ENCODE peak calls at places on chromosome 10, in seven cellular contexts. One of them, this sample, is unnamed.
A peak's percentile ranks its signal among the peaks of the same experiment; 100 is the strongest.

GRCh38 chr10:61225939-61226338 is 227.2 kb downstream of the TMEM26 start:
- DNase-seq in AG10803: no peak
- DNase-seq in neural progenitor cell: no peak
- DNase-seq in AG04450: no peak
- DNase-seq in epithelial cell of esophagus: no peak
- DNase-seq in cardiac fibroblast: no peak
- DNase-seq in AG04449: no peak
- DNase-seq in this sample: no peak

GRCh38 chr10:114245128-114245791 is 6.2 kb downstream of the VWA2 start:
- DNase-seq in cardiac fibroblast: no peak
- DNase-seq in AG04450: no peak
- DNase-seq in AG04449: no peak
- DNase-seq in neural progenitor cell: no peak
- DNase-seq in AG10803: no peak
- DNase-seq in epithelial cell of esophagus: peak; percentile 98
- DNase-seq in this sample: no peak

GRCh38 chr10:95450188-95450587 is 111.0 kb downstream of the SORBS1 start:
- DNase-seq in AG04450: no peak
- DNase-seq in epithelial cell of esophagus: no peak
- DNase-seq in cardiac fibroblast: no peak
- DNase-seq in AG04449: no peak
- DNase-seq in neural progenitor cell: no peak
- DNase-seq in AG10803: no peak
- DNase-seq in this sample: no peak

GRCh38 chr10:31645786-31646185 is 282.8 kb downstream of the ARHGAP12 start:
- DNase-seq in epithelial cell of esophagus: peak; percentile 35
- DNase-seq in AG10803: no peak
- DNase-seq in AG04450: no peak
- DNase-seq in neural progenitor cell: no peak
- DNase-seq in cardiac fibroblast: peak; percentile 68
- DNase-seq in AG04449: no peak
- DNase-seq in this sample: peak; percentile 42

GRCh38 chr10:86953747-86954680 is 3.4 kb downstream of the MMRN2 start:
- DNase-seq in cardiac fibroblast: peak; percentile 51
- DNase-seq in neural progenitor cell: peak; percentile 76
- DNase-seq in epithelial cell of esophagus: no peak
- DNase-seq in AG04450: no peak
- DNase-seq in AG04449: no peak
- DNase-seq in AG10803: peak; percentile 42
- DNase-seq in this sample: peak; percentile 53

GRCh38 chr10:76874151-76874550 is 763.5 kb downstream of the KCNMA1 start:
- DNase-seq in epithelial cell of esophagus: peak; percentile 62
- DNase-seq in neural progenitor cell: no peak
- DNase-seq in AG10803: peak; percentile 60
- DNase-seq in AG04450: no peak
- DNase-seq in AG04449: no peak
- DNase-seq in cardiac fibroblast: peak; percentile 91
- DNase-seq in this sample: peak; percentile 10

GRCh38 chr10:19929466-19930140 is 113.4 kb downstream of the PLXDC2 start:
- DNase-seq in epithelial cell of esophagus: peak; percentile 76
- DNase-seq in AG10803: peak; percentile 53
- DNase-seq in neural progenitor cell: no peak
- DNase-seq in AG04450: peak; percentile 32
- DNase-seq in cardiac fibroblast: peak; percentile 83
- DNase-seq in AG04449: no peak
- DNase-seq in this sample: peak; percentile 87

GRCh38 chr10:108005627-108006026 is 841.1 kb upstream of the SORCS1 start:
- DNase-seq in AG04450: no peak
- DNase-seq in neural progenitor cell: no peak
- DNase-seq in AG10803: no peak
- DNase-seq in cardiac fibroblast: no peak
- DNase-seq in AG04449: no peak
- DNase-seq in epithelial cell of esophagus: peak; percentile 52
- DNase-seq in this sample: no peak

GRCh38 chr10:11878776-11879175 is 55.6 kb downstream of the PROSER2 start:
- DNase-seq in AG04450: no peak
- DNase-seq in epithelial cell of esophagus: no peak
- DNase-seq in AG10803: no peak
- DNase-seq in AG04449: no peak
- DNase-seq in neural progenitor cell: no peak
- DNase-seq in cardiac fibroblast: no peak
- DNase-seq in this sample: no peak

GRCh38 chr10:24209946-24210491 is 1.1 kb downstream of the KIAA1217 start:
- DNase-seq in AG04449: peak; percentile 34
- DNase-seq in AG04450: no peak
- DNase-seq in cardiac fibroblast: peak; percentile 91
- DNase-seq in neural progenitor cell: no peak
- DNase-seq in epithelial cell of esophagus: peak; percentile 90
- DNase-seq in AG10803: peak; percentile 37
- DNase-seq in this sample: peak; percentile 71

GRCh38 chr10:127922675-127923366 is 15.9 kb downstream of the PTPRE start:
- DNase-seq in neural progenitor cell: no peak
- DNase-seq in epithelial cell of esophagus: peak; percentile 87
- DNase-seq in cardiac fibroblast: peak; percentile 88
- DNase-seq in AG04450: no peak
- DNase-seq in AG10803: peak; percentile 88
- DNase-seq in AG04449: no peak
- DNase-seq in this sample: peak; percentile 94

GRCh38 chr10:84825330-84825729 is 496.9 kb downstream of the CCSER2 start:
- DNase-seq in cardiac fibroblast: peak; percentile 34
- DNase-seq in AG04449: peak; percentile 12
- DNase-seq in epithelial cell of esophagus: peak; percentile 54
- DNase-seq in AG10803: peak; percentile 32
- DNase-seq in neural progenitor cell: no peak
- DNase-seq in AG04450: no peak
- DNase-seq in this sample: peak; percentile 88

GRCh38 chr10:21246178-21246577 is 279.3 kb downstream of the SKIDA1 start:
- DNase-seq in neural progenitor cell: no peak
- DNase-seq in AG04449: no peak
- DNase-seq in AG10803: no peak
- DNase-seq in AG04450: no peak
- DNase-seq in epithelial cell of esophagus: no peak
- DNase-seq in cardiac fibroblast: no peak
- DNase-seq in this sample: no peak
- TF ChIP-seq CTCF in neural progenitor cell: no peak
- TF ChIP-seq CTCF in AG04449: no peak
- TF ChIP-seq CTCF in AG10803: no peak
- TF ChIP-seq CTCF in AG04450: no peak
- TF ChIP-seq CTCF in epithelial cell of esophagus: no peak
- TF ChIP-seq CTCF in cardiac fibroblast: no peak
- TF ChIP-seq CTCF in this sample: no peak

GRCh38 chr10:35639021-35639521 is 3.0 kb downstream of the FZD8 start:
- DNase-seq in AG04449: no peak
- DNase-seq in cardiac fibroblast: no peak
- DNase-seq in AG04450: no peak
- DNase-seq in AG10803: no peak
- DNase-seq in epithelial cell of esophagus: no peak
- DNase-seq in neural progenitor cell: peak; percentile 66
- DNase-seq in this sample: no peak
- H3K4me3 ChIP-seq in AG04449: peak overlapping the region; percentile 71
- H3K4me3 ChIP-seq in cardiac fibroblast: no peak overlapping the region
- H3K4me3 ChIP-seq in AG04450: peak overlapping the region; percentile 13
- H3K4me3 ChIP-seq in AG10803: peak overlapping the region; percentile 36
- H3K4me3 ChIP-seq in epithelial cell of esophagus: no peak overlapping the region
- H3K4me3 ChIP-seq in neural progenitor cell: peak overlapping the region; percentile 45
- H3K4me3 ChIP-seq in this sample: peak overlapping the region; percentile 31

DNA sequence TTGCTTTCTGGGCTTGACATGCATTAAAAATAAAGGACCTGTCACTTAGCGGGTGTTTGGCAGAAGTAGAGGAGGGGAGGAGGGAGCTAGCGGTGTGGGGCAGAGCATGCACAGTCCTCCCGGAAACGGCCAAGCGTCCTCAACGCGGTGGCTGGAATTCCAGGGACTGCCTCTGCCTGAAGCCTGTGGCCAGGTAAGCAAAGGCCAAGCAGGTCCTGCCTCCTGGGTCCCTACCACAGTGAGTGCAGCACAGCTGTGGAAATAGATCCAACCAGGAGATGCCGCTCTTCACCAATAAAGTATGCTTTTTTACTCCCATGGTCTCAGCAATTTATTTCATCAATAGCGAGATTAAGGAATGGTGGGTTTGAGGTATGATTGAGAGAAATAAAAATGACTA is 323.4 kb downstream of the WDR37 start:
- DNase-seq in AG04449: no peak
- DNase-seq in AG10803: no peak
- DNase-seq in AG04450: no peak
- DNase-seq in neural progenitor cell: peak; percentile 49
- DNase-seq in cardiac fibroblast: no peak
- DNase-seq in epithelial cell of esophagus: no peak
- DNase-seq in this sample: no peak
- TF ChIP-seq CTCF in AG04449: no peak
- TF ChIP-seq CTCF in AG10803: no peak
- TF ChIP-seq CTCF in AG04450: no peak
- TF ChIP-seq CTCF in neural progenitor cell: peak; percentile 68
- TF ChIP-seq CTCF in cardiac fibroblast: no peak
- TF ChIP-seq CTCF in epithelial cell of esophagus: no peak
- TF ChIP-seq CTCF in this sample: no peak

GRCh38 chr10:120457431-120458172 is 575 bp downstream of the PLPP4 start:
- DNase-seq in cardiac fibroblast: no peak
- DNase-seq in epithelial cell of esophagus: no peak
- DNase-seq in AG10803: no peak
- DNase-seq in AG04450: no peak
- DNase-seq in neural progenitor cell: peak; percentile 32
- DNase-seq in AG04449: no peak
- DNase-seq in this sample: peak; percentile 22
- H3K4me3 ChIP-seq in cardiac fibroblast: peak overlapping the region; percentile 46
- H3K4me3 ChIP-seq in epithelial cell of esophagus: peak overlapping the region; percentile 35
- H3K4me3 ChIP-seq in AG10803: peak overlapping the region; percentile 78
- H3K4me3 ChIP-seq in AG04450: no peak overlapping the region
- H3K4me3 ChIP-seq in neural progenitor cell: peak overlapping the region; percentile 56
- H3K4me3 ChIP-seq in AG04449: peak overlapping the region; percentile 80
- H3K4me3 ChIP-seq in this sample: peak overlapping the region; percentile 81

GRCh38 chr10:44864042-44864436 is 47.1 kb upstream of the TMEM72 start:
- DNase-seq in neural progenitor cell: peak; percentile 74
- DNase-seq in AG10803: peak; percentile 25
- DNase-seq in epithelial cell of esophagus: peak; percentile 33
- DNase-seq in AG04449: no peak
- DNase-seq in cardiac fibroblast: no peak
- DNase-seq in AG04450: no peak
- DNase-seq in this sample: no peak

GRCh38 chr10:44862006-44862751 is 49.0 kb upstream of the TMEM72 start:
- DNase-seq in AG10803: no peak
- DNase-seq in AG04450: no peak
- DNase-seq in AG04449: no peak
- DNase-seq in neural progenitor cell: no peak
- DNase-seq in cardiac fibroblast: no peak
- DNase-seq in epithelial cell of esophagus: no peak
- DNase-seq in this sample: no peak

GRCh38 chr10:44862917-44863316 is 48.2 kb upstream of the TMEM72 start:
- DNase-seq in AG10803: no peak
- DNase-seq in AG04450: no peak
- DNase-seq in neural progenitor cell: no peak
- DNase-seq in epithelial cell of esophagus: no peak
- DNase-seq in AG04449: no peak
- DNase-seq in cardiac fibroblast: no peak
- DNase-seq in this sample: no peak

GRCh38 chr10:44864637-44865288 is 46.4 kb upstream of the TMEM72 start:
- DNase-seq in AG04450: peak; percentile 58
- DNase-seq in epithelial cell of esophagus: peak; percentile 73
- DNase-seq in cardiac fibroblast: peak; percentile 88
- DNase-seq in AG04449: no peak
- DNase-seq in AG10803: peak; percentile 81
- DNase-seq in neural progenitor cell: peak; percentile 93
- DNase-seq in this sample: peak; percentile 82

DNA sequence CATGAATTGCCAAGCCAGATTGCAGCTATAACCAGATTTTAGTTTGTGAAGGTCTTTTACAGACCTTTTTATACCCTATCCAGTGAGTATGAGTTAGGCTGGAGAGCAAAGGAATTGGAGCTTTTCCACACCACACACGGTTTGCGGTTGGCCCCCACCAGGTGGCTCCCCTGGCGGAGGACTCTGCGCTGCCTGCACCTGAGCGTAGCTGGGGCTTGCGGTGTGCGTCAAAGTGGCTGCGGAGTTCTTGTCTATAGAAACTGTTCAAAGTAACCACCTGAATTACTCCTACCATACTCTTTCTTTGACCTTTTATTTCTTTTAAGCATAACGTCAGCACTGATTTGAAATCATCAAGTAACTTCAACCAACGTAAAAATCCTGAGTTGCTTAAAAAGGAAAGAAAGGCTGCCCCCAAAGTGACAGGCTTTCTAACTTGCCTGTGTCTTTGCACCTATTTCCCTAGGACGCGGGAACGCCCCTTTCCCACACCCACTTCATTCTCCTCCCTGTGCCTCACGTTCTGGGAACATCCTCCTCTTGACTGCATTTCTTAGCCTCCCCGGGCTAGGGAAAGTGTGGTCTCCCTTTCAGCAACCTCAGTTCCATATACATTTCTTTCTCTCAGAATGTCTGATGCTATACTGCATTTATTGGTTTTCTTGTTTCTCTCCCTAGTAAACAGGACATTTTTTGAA is 47.6 kb upstream of the TMEM72 start:
- DNase-seq in AG10803: no peak
- DNase-seq in neural progenitor cell: peak; percentile 48
- DNase-seq in AG04449: no peak
- DNase-seq in cardiac fibroblast: no peak
- DNase-seq in AG04450: no peak
- DNase-seq in epithelial cell of esophagus: no peak
- DNase-seq in this sample: no peak
- TF ChIP-seq CTCF in AG10803: no peak
- TF ChIP-seq CTCF in neural progenitor cell: peak; percentile 34
- TF ChIP-seq CTCF in AG04449: no peak
- TF ChIP-seq CTCF in cardiac fibroblast: no peak
- TF ChIP-seq CTCF in AG04450: no peak
- TF ChIP-seq CTCF in epithelial cell of esophagus: no peak
- TF ChIP-seq CTCF in this sample: no peak

DNA sequence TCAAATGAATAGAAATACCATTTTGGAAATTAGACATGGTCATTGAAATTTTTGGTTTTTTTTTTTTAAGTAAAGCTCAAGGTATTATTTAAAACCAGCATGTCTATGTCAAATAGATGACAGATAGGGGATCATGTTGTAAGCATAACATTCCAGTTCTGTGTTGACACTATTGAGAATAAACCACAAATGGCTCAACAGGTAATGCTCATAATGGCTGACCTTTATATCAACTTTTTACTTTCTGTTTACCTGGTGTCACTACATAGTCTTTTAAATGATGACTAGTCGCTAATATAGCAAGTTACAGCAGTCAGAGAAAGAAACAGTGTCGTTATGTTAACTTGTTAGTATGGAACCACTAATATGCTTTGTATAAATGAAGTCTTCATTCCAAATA is 616.0 kb downstream of the GATA3 start:
- DNase-seq in AG10803: no peak
- DNase-seq in neural progenitor cell: no peak
- DNase-seq in AG04449: no peak
- DNase-seq in cardiac fibroblast: no peak
- DNase-seq in epithelial cell of esophagus: peak; percentile 52
- DNase-seq in AG04450: no peak
- DNase-seq in this sample: no peak
- H3K4me3 ChIP-seq in AG10803: no peak overlapping the region
- H3K4me3 ChIP-seq in neural progenitor cell: no peak overlapping the region
- H3K4me3 ChIP-seq in AG04449: no peak overlapping the region
- H3K4me3 ChIP-seq in cardiac fibroblast: no peak overlapping the region
- H3K4me3 ChIP-seq in epithelial cell of esophagus: no peak overlapping the region
- H3K4me3 ChIP-seq in AG04450: no peak overlapping the region
- H3K4me3 ChIP-seq in this sample: no peak overlapping the region

GRCh38 chr10:131891196-131891928 is 9.4 kb upstream of the PPP2R2D start:
- DNase-seq in AG04449: no peak
- DNase-seq in cardiac fibroblast: no peak
- DNase-seq in epithelial cell of esophagus: peak; percentile 36
- DNase-seq in AG04450: no peak
- DNase-seq in AG10803: no peak
- DNase-seq in neural progenitor cell: peak; percentile 73
- DNase-seq in this sample: no peak
- TF ChIP-seq CTCF in AG04449: no peak
- TF ChIP-seq CTCF in cardiac fibroblast: peak; percentile 5
- TF ChIP-seq CTCF in epithelial cell of esophagus: peak; percentile 33
- TF ChIP-seq CTCF in AG04450: no peak
- TF ChIP-seq CTCF in AG10803: peak; percentile 5
- TF ChIP-seq CTCF in neural progenitor cell: peak; percentile 52
- TF ChIP-seq CTCF in this sample: peak; percentile 7

GRCh38 chr10:51257511-51258248 is 183.4 kb downstream of the PRKG1 start:
- DNase-seq in epithelial cell of esophagus: no peak
- DNase-seq in AG10803: peak; percentile 69
- DNase-seq in AG04450: no peak
- DNase-seq in cardiac fibroblast: no peak
- DNase-seq in neural progenitor cell: peak; percentile 62
- DNase-seq in AG04449: no peak
- DNase-seq in this sample: peak; percentile 6
- H3K4me3 ChIP-seq in epithelial cell of esophagus: no peak overlapping the region
- H3K4me3 ChIP-seq in AG10803: no peak overlapping the region
- H3K4me3 ChIP-seq in AG04450: no peak overlapping the region
- H3K4me3 ChIP-seq in cardiac fibroblast: no peak overlapping the region
- H3K4me3 ChIP-seq in neural progenitor cell: no peak overlapping the region
- H3K4me3 ChIP-seq in AG04449: no peak overlapping the region
- H3K4me3 ChIP-seq in this sample: no peak overlapping the region

This sample was measured in astrocyte of the spinal cord.